ENCODE peak calls at places on chromosomes 13 and 19, in four cellular contexts. E is K562, X is SK-N-SH, T is GM12878. L is an unnamed sample.
A peak's percentile ranks its signal among the peaks of the same experiment; 100 is the strongest.

GRCh38 chr19:14059652-14060155 is 2.2 kb downstream of the PALM3 start:
- DNase-seq in T (no peak), X (peak; percentile 23), E (peak; percentile 70), L (peak; percentile 87)

GRCh38 chr19:49981603-49982593 is 20.9 kb upstream of the SIGLEC11 start:
- DNase-seq in E (peak; percentile 88), X (no peak), T (no peak), L (no peak)

GRCh38 chr13:89695343-89696257 is 1651.9 kb upstream of the MIR17HG start:
- DNase-seq in E (peak; percentile 0), T (no peak), X (peak; percentile 42), L (peak; percentile 9)

GRCh38 chr19:6273701-6274601 is 5.8 kb downstream of the MLLT1 start:
- DNase-seq in X (peak; percentile 74), E (peak; percentile 67), T (no peak), L (peak; percentile 89)

GRCh38 chr13:31172001-31172400 is 10.3 kb upstream of the HSPH1 start:
- DNase-seq in X (no peak), E (no peak), T (no peak), L (no peak)

GRCh38 chr19:33194884-33195710 is 967 bp downstream of the LRP3 start:
- DNase-seq in E (no peak), X (peak; percentile 78), T (no peak), L (peak; percentile 67)

GRCh38 chr19:30539981-30540380 is 167.8 kb downstream of the ZNF536 start:
- DNase-seq in X (no peak), T (no peak), E (no peak), L (no peak)

GRCh38 chr13:75120071-75120470 is 361.9 kb downstream of the TBC1D4 start:
- DNase-seq in T (no peak), X (no peak), E (no peak), L (no peak)

GRCh38 chr13:95235199-95235726 is 66.0 kb downstream of the ABCC4 start:
- DNase-seq in E (no peak), T (no peak), X (no peak), L (no peak)

GRCh38 chr19:30314056-30314804 is 58.0 kb upstream of the ZNF536 start:
- DNase-seq in T (no peak), E (no peak), X (no peak), L (peak; percentile 3)

GRCh38 chr19:18392417-18392816 is 5.0 kb downstream of the LRRC25 start:
- DNase-seq in T (no peak), X (no peak), E (peak; percentile 65), L (no peak)

GRCh38 chr19:36528194-36528920 is at the start of gene ZNF260:
- DNase-seq in T (peak; percentile 79), X (peak; percentile 92), E (peak; percentile 94), L (peak; percentile 95)

GRCh38 chr19:56261145-56261544 is 11.4 kb upstream of the EDDM13 start:
- DNase-seq in T (no peak), E (no peak), X (peak; percentile 69), L (no peak)

GRCh38 chr19:6062274-6062673 is 48.0 kb downstream of the RFX2 start:
- DNase-seq in E (peak; percentile 33), T (no peak), X (no peak), L (no peak)

GRCh38 chr13:35684432-35684831 is 207.9 kb upstream of the MAB21L1 start:
- DNase-seq in E (no peak), X (no peak), T (no peak), L (no peak)

GRCh38 chr13:74129500-74130144 is 4.6 kb downstream of the KLF12 start:
- DNase-seq in T (no peak), E (peak; percentile 8), X (no peak), L (no peak)

GRCh38 chr13:60759499-60759898 is 362.5 kb downstream of the TDRD3 start:
- DNase-seq in X (peak; percentile 31), T (no peak), E (no peak), L (peak; percentile 3)

GRCh38 chr13:112722433-112723250 is 32.8 kb downstream of the ATP11A start:
- DNase-seq in E (peak; percentile 68), X (no peak), T (no peak), L (peak; percentile 78)

GRCh38 chr19:16041571-16042386 is 34.5 kb upstream of the TPM4 start:
- DNase-seq in E (peak; percentile 77), T (no peak), X (peak; percentile 90), L (peak; percentile 52)

GRCh38 chr13:48318714-48319457 is 15.3 kb downstream of the RB1 start:
- DNase-seq in T (no peak), E (no peak), X (no peak), L (no peak)

GRCh38 chr13:51125495-51126226 is 14.6 kb upstream of the C13orf42 start:
- DNase-seq in E (peak; percentile 55), T (peak; percentile 16), X (peak; percentile 73), L (peak; percentile 63)

DNA sequence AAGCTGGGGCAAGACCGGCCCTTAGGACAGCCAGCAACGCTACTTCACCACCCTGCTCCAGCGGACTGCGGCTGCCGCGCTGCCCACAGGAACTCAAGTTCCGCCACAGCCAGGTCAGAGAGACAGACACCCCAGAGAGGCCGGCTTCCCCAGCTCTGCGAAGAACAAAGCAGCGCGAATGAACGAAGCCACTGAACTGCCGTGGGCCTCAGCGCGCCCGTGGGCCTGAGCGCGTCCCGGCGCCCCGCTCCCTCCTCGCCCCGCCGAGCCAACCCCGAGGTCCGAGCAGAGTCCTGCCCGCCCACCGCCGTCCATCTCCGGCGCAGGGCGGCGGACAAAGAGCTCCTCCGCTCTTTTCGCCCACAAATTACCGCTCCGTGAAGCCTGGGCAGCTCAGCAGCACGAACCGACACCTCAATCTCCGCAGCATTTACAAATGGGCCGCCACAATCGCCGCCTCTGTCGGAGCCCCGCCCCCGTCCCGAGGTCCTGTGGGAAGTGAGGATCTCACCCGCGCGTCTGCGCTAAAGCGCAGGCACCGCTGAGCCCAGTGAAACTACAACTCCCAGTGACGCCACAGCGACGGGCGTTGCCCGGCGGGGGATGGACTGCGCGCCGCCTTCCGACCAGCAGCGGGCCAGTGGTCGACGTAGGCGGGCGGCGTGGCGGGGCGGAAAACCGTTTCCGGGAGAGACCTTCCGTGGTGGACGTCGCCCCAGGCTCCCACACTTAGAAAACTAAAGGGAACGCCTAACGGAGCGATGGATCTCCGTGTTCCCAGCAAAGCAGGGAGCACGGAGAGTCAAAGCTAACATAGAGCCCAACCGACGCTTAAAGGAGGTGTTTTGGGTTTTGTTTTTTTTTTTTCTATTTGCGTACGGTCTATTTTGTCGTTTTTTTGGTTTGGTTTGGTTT is 158.7 kb downstream of the RNF17 start:
- DNase-seq in X (peak; percentile 95), E (peak; percentile 97), T (peak; percentile 89), L (peak; percentile 93)
- TF ChIP-seq REST in X (no peak), E (no peak), T (no peak), L (no peak)

GRCh38 chr19:2464389-2464788 is 7.6 kb upstream of the LMNB2 start:
- DNase-seq in E (no peak), X (no peak), T (no peak), L (no peak)

GRCh38 chr19:2461751-2462634 is 5.2 kb upstream of the LMNB2 start:
- DNase-seq in E (peak; percentile 24), T (no peak), X (peak; percentile 92), L (no peak)

GRCh38 chr19:2458054-2458453 is 1.3 kb upstream of the LMNB2 start:
- DNase-seq in X (no peak), T (no peak), E (no peak), L (peak; percentile 88)

GRCh38 chr19:2460245-2460644 is 3.5 kb upstream of the LMNB2 start:
- DNase-seq in T (no peak), E (no peak), X (no peak), L (no peak)

GRCh38 chr19:2462635-2463421 is 6.1 kb upstream of the LMNB2 start:
- DNase-seq in E (no peak), T (no peak), X (peak; percentile 84), L (peak; percentile 93)
- TF ChIP-seq MXI1 in E (no peak), T (no peak), X (no peak), L (peak; percentile 67)

DNA sequence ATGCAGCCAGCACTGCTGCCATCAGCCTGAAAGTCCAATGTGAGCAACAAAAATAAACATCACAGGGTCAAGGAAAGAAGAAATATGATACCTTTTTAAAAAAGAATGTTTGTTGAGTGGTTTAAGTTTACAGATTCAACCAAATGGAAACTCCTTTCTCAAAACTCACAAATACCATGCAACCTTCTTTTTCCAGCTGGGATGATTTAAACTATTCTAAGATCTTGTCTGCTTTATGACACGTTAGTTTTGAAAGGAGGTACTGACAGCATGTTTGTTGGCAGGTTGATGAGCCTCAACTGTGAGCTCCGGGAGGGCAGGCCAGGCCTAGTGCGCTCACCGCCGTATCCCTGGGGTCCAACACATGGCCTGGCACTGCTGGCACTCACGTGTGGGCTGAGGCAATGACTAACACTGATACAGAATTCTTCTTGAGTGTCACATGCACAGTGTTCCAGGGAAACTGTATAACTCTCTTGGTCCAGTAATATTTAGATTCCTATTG is 46.7 kb downstream of the LATS2 start:
- DNase-seq in T (no peak), E (no peak), X (no peak), L (peak; percentile 79)
- TF ChIP-seq REST in T (no peak), E (no peak), X (no peak), L (no peak)

DNA sequence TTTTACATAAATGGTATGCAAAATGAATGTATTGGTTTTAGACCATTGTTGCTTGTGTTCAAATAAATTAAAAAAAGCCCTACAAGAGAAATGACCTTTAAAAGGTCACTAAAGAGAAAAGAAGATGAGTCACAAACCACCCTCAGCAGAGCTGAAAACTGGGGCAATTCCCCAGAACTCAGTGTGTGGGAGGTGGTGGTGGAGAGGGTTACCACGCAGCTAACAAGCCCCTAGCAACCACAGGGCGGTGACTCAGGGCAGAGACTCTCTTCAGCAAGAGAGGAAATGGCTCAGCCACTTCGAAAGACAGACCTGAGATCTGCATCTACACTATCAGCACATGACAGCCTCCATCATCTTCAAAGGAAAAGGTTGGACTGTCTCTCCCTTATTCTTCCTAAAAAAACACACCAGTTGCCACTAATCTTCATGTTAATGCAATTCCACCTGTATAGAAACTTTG is 29.4 kb upstream of the NDFIP2 start:
- DNase-seq in T (peak; percentile 71), E (peak; percentile 90), X (peak; percentile 6), L (no peak)
- TF ChIP-seq MXI1 in T (peak; percentile 23), E (peak; percentile 28), X (no peak), L (no peak)

DNA sequence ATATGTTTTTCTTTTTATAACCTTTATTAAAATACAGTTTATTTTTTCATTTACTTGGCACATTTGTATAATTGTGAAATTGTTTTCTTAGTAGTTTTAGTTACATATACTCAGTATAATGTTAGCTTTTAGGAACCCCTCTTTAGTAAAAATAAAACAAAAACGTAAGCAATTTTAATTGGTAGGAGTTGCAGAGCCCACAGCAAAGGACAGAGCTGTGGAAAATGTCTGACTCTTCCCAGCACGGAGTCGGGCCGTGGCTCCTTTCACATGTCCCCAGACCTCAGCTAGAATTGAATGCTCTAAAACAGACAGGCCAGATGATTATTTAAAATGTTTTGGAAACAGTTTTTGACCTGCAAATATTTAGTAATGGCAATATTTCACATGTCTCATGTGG is 27.9 kb upstream of the CEACAM21 start:
- DNase-seq in E (no peak), X (no peak), T (no peak), L (no peak)
- TF ChIP-seq REST in E (no peak), X (no peak), T (no peak), L (no peak)

L was measured in HepG2.